ENCODE peak calls at places on chromosomes 12 and 14, in eight cellular contexts. One of them, this sample, is unnamed.

GRCh38 chr12:95342008-95342407 is 124.4 kb downstream of the VEZT start:
- DNase-seq in effector CD4-positive, alpha-beta T cell: no peak
- DNase-seq in NCI-H1092: no peak
- DNase-seq in hepatic stellate cell: no peak
- DNase-seq in DMS79 treated with DMSO at 0.1 percent for 48 hours: no peak
- DNase-seq in T-helper 1 cell: no peak
- DNase-seq in M059J: no peak
- DNase-seq in NCI-H460: no peak
- DNase-seq in this sample: no peak

GRCh38 chr14:73237786-73238261 is 518 bp downstream of the PAPLN start:
- DNase-seq in effector CD4-positive, alpha-beta T cell: no peak
- DNase-seq in NCI-H1092: no peak
- DNase-seq in hepatic stellate cell: peak
- DNase-seq in DMS79 treated with DMSO at 0.1 percent for 48 hours: no peak
- DNase-seq in T-helper 1 cell: no peak
- DNase-seq in M059J: peak
- DNase-seq in NCI-H460: no peak
- DNase-seq in this sample: no peak

GRCh38 chr14:22558221-22558913 is 30.7 kb downstream of the DAD1 start:
- DNase-seq in effector CD4-positive, alpha-beta T cell: no peak
- DNase-seq in NCI-H1092: no peak
- DNase-seq in hepatic stellate cell: no peak
- DNase-seq in DMS79 treated with DMSO at 0.1 percent for 48 hours: no peak
- DNase-seq in T-helper 1 cell: no peak
- DNase-seq in M059J: no peak
- DNase-seq in NCI-H460: no peak
- DNase-seq in this sample: no peak

GRCh38 chr14:94582199-94582750 is 1.0 kb downstream of the SERPINA5 start:
- DNase-seq in effector CD4-positive, alpha-beta T cell: no peak
- DNase-seq in NCI-H1092: no peak
- DNase-seq in hepatic stellate cell: no peak
- DNase-seq in DMS79 treated with DMSO at 0.1 percent for 48 hours: no peak
- DNase-seq in T-helper 1 cell: no peak
- DNase-seq in M059J: no peak
- DNase-seq in NCI-H460: no peak
- DNase-seq in this sample: no peak

GRCh38 chr12:45076417-45077031 is 25.6 kb upstream of the DBX2 start:
- DNase-seq in effector CD4-positive, alpha-beta T cell: no peak
- DNase-seq in NCI-H1092: no peak
- DNase-seq in hepatic stellate cell: no peak
- DNase-seq in DMS79 treated with DMSO at 0.1 percent for 48 hours: no peak
- DNase-seq in T-helper 1 cell: no peak
- DNase-seq in M059J: no peak
- DNase-seq in NCI-H460: no peak
- DNase-seq in this sample: no peak

GRCh38 chr12:45893240-45893639 is 97.1 kb downstream of the SCAF11 start:
- DNase-seq in effector CD4-positive, alpha-beta T cell: no peak
- DNase-seq in NCI-H1092: no peak
- DNase-seq in hepatic stellate cell: peak
- DNase-seq in DMS79 treated with DMSO at 0.1 percent for 48 hours: no peak
- DNase-seq in T-helper 1 cell: no peak
- DNase-seq in M059J: no peak
- DNase-seq in NCI-H460: no peak
- DNase-seq in this sample: no peak

GRCh38 chr14:76647699-76648298 is 113.5 kb upstream of the VASH1 start:
- DNase-seq in effector CD4-positive, alpha-beta T cell: no peak
- DNase-seq in NCI-H1092: peak
- DNase-seq in hepatic stellate cell: peak
- DNase-seq in DMS79 treated with DMSO at 0.1 percent for 48 hours: peak
- DNase-seq in T-helper 1 cell: no peak
- DNase-seq in M059J: peak
- DNase-seq in NCI-H460: peak
- DNase-seq in this sample: peak

GRCh38 chr14:94542111-94542810 is 19.0 kb upstream of the SERPINA4 start:
- DNase-seq in effector CD4-positive, alpha-beta T cell: no peak
- DNase-seq in NCI-H1092: no peak
- DNase-seq in hepatic stellate cell: peak
- DNase-seq in DMS79 treated with DMSO at 0.1 percent for 48 hours: no peak
- DNase-seq in T-helper 1 cell: no peak
- DNase-seq in M059J: peak
- DNase-seq in NCI-H460: no peak
- DNase-seq in this sample: no peak

GRCh38 chr12:77401062-77401461 is 335.7 kb upstream of the E2F7 start:
- DNase-seq in effector CD4-positive, alpha-beta T cell: no peak
- DNase-seq in NCI-H1092: no peak
- DNase-seq in hepatic stellate cell: no peak
- DNase-seq in DMS79 treated with DMSO at 0.1 percent for 48 hours: no peak
- DNase-seq in T-helper 1 cell: no peak
- DNase-seq in M059J: peak
- DNase-seq in NCI-H460: no peak
- DNase-seq in this sample: no peak

GRCh38 chr14:70658899-70659298 is 17.2 kb downstream of the TTC9 start:
- DNase-seq in effector CD4-positive, alpha-beta T cell: no peak
- DNase-seq in NCI-H1092: no peak
- DNase-seq in hepatic stellate cell: no peak
- DNase-seq in DMS79 treated with DMSO at 0.1 percent for 48 hours: no peak
- DNase-seq in T-helper 1 cell: no peak
- DNase-seq in M059J: no peak
- DNase-seq in NCI-H460: no peak
- DNase-seq in this sample: no peak

GRCh38 chr14:53715390-53715730 is 241.3 kb downstream of the BMP4 start:
- DNase-seq in effector CD4-positive, alpha-beta T cell: no peak
- DNase-seq in NCI-H1092: no peak
- DNase-seq in hepatic stellate cell: peak
- DNase-seq in DMS79 treated with DMSO at 0.1 percent for 48 hours: no peak
- DNase-seq in T-helper 1 cell: no peak
- DNase-seq in M059J: peak
- DNase-seq in NCI-H460: no peak
- DNase-seq in this sample: no peak

GRCh38 chr14:90274808-90275454 is 18.6 kb downstream of the PSMC1 start:
- DNase-seq in effector CD4-positive, alpha-beta T cell: no peak
- DNase-seq in NCI-H1092: no peak
- DNase-seq in hepatic stellate cell: peak
- DNase-seq in DMS79 treated with DMSO at 0.1 percent for 48 hours: no peak
- DNase-seq in T-helper 1 cell: no peak
- DNase-seq in M059J: peak
- DNase-seq in NCI-H460: no peak
- DNase-seq in this sample: no peak

GRCh38 chr12:113298861-113299545 is 35.9 kb downstream of the SLC8B1 start:
- DNase-seq in effector CD4-positive, alpha-beta T cell: no peak
- DNase-seq in NCI-H1092: peak
- DNase-seq in hepatic stellate cell: peak
- DNase-seq in DMS79 treated with DMSO at 0.1 percent for 48 hours: peak
- DNase-seq in T-helper 1 cell: no peak
- DNase-seq in M059J: peak
- DNase-seq in NCI-H460: no peak
- DNase-seq in this sample: no peak

GRCh38 chr12:132260721-132261120 is 68.7 kb downstream of the GALNT9 start:
- DNase-seq in effector CD4-positive, alpha-beta T cell: no peak
- DNase-seq in NCI-H1092: no peak
- DNase-seq in hepatic stellate cell: no peak
- DNase-seq in DMS79 treated with DMSO at 0.1 percent for 48 hours: no peak
- DNase-seq in T-helper 1 cell: no peak
- DNase-seq in M059J: no peak
- DNase-seq in NCI-H460: no peak
- DNase-seq in this sample: no peak

GRCh38 chr14:68135028-68135427 is 315.4 kb downstream of the RAD51B start:
- DNase-seq in effector CD4-positive, alpha-beta T cell: no peak
- DNase-seq in NCI-H1092: no peak
- DNase-seq in hepatic stellate cell: no peak
- DNase-seq in DMS79 treated with DMSO at 0.1 percent for 48 hours: no peak
- DNase-seq in T-helper 1 cell: no peak
- DNase-seq in M059J: no peak
- DNase-seq in NCI-H460: no peak
- DNase-seq in this sample: no peak

GRCh38 chr14:99754141-99755067 is 38.8 kb upstream of the EML1 start:
- DNase-seq in effector CD4-positive, alpha-beta T cell: no peak
- DNase-seq in NCI-H1092: no peak
- DNase-seq in hepatic stellate cell: no peak
- DNase-seq in DMS79 treated with DMSO at 0.1 percent for 48 hours: no peak
- DNase-seq in T-helper 1 cell: no peak
- DNase-seq in M059J: peak
- DNase-seq in NCI-H460: no peak
- DNase-seq in this sample: no peak

GRCh38 chr12:122067966-122068365 is 10.6 kb upstream of the MLXIP start:
- DNase-seq in effector CD4-positive, alpha-beta T cell: no peak
- DNase-seq in NCI-H1092: peak
- DNase-seq in hepatic stellate cell: peak
- DNase-seq in DMS79 treated with DMSO at 0.1 percent for 48 hours: peak
- DNase-seq in T-helper 1 cell: no peak
- DNase-seq in M059J: peak
- DNase-seq in NCI-H460: no peak
- DNase-seq in this sample: no peak

GRCh38 chr14:75972729-75973480 is 8.9 kb downstream of the TGFB3 start:
- DNase-seq in effector CD4-positive, alpha-beta T cell: no peak
- DNase-seq in NCI-H1092: no peak
- DNase-seq in hepatic stellate cell: no peak
- DNase-seq in DMS79 treated with DMSO at 0.1 percent for 48 hours: no peak
- DNase-seq in T-helper 1 cell: no peak
- DNase-seq in M059J: no peak
- DNase-seq in NCI-H460: no peak
- DNase-seq in this sample: no peak

GRCh38 chr12:14273911-14274306 is 91.6 kb upstream of the ATF7IP start:
- DNase-seq in effector CD4-positive, alpha-beta T cell: no peak
- DNase-seq in NCI-H1092: no peak
- DNase-seq in hepatic stellate cell: peak
- DNase-seq in DMS79 treated with DMSO at 0.1 percent for 48 hours: no peak
- DNase-seq in T-helper 1 cell: no peak
- DNase-seq in M059J: peak
- DNase-seq in NCI-H460: no peak
- DNase-seq in this sample: no peak

GRCh38 chr12:57430117-57430930 is 519 bp downstream of the R3HDM2 start:
- DNase-seq in effector CD4-positive, alpha-beta T cell: no peak
- DNase-seq in NCI-H1092: no peak
- DNase-seq in hepatic stellate cell: peak
- DNase-seq in DMS79 treated with DMSO at 0.1 percent for 48 hours: no peak
- DNase-seq in T-helper 1 cell: peak
- DNase-seq in M059J: peak
- DNase-seq in NCI-H460: peak
- DNase-seq in this sample: peak

GRCh38 chr12:120735181-120735580 is 9.6 kb downstream of the ACADS start:
- DNase-seq in effector CD4-positive, alpha-beta T cell: no peak
- DNase-seq in NCI-H1092: no peak
- DNase-seq in hepatic stellate cell: no peak
- DNase-seq in DMS79 treated with DMSO at 0.1 percent for 48 hours: no peak
- DNase-seq in T-helper 1 cell: no peak
- DNase-seq in M059J: peak
- DNase-seq in NCI-H460: no peak
- DNase-seq in this sample: no peak

GRCh38 chr14:67668559-67668958 is 5.9 kb downstream of the VTI1B start:
- DNase-seq in effector CD4-positive, alpha-beta T cell: no peak
- DNase-seq in NCI-H1092: no peak
- DNase-seq in hepatic stellate cell: no peak
- DNase-seq in DMS79 treated with DMSO at 0.1 percent for 48 hours: no peak
- DNase-seq in T-helper 1 cell: no peak
- DNase-seq in M059J: no peak
- DNase-seq in NCI-H460: no peak
- DNase-seq in this sample: no peak

GRCh38 chr14:24690492-24690891 is 56.5 kb upstream of the GZMB start:
- DNase-seq in effector CD4-positive, alpha-beta T cell: no peak
- DNase-seq in NCI-H1092: no peak
- DNase-seq in hepatic stellate cell: no peak
- DNase-seq in DMS79 treated with DMSO at 0.1 percent for 48 hours: peak
- DNase-seq in T-helper 1 cell: no peak
- DNase-seq in M059J: no peak
- DNase-seq in NCI-H460: no peak
- DNase-seq in this sample: no peak

GRCh38 chr12:79301181-79301580 is 389.6 kb downstream of the PAWR start:
- DNase-seq in effector CD4-positive, alpha-beta T cell: no peak
- DNase-seq in NCI-H1092: no peak
- DNase-seq in hepatic stellate cell: no peak
- DNase-seq in DMS79 treated with DMSO at 0.1 percent for 48 hours: no peak
- DNase-seq in T-helper 1 cell: no peak
- DNase-seq in M059J: no peak
- DNase-seq in NCI-H460: no peak
- DNase-seq in this sample: no peak

GRCh38 chr12:54060174-54060974 is 6.7 kb downstream of the HOXC4 start:
- DNase-seq in effector CD4-positive, alpha-beta T cell: no peak
- DNase-seq in NCI-H1092: no peak
- DNase-seq in hepatic stellate cell: no peak
- DNase-seq in DMS79 treated with DMSO at 0.1 percent for 48 hours: no peak
- DNase-seq in T-helper 1 cell: no peak
- DNase-seq in M059J: no peak
- DNase-seq in NCI-H460: no peak
- DNase-seq in this sample: no peak

GRCh38 chr14:68449565-68450295 is 343.1 kb downstream of the ZFP36L1 start:
- DNase-seq in effector CD4-positive, alpha-beta T cell: no peak
- DNase-seq in NCI-H1092: no peak
- DNase-seq in hepatic stellate cell: no peak
- DNase-seq in DMS79 treated with DMSO at 0.1 percent for 48 hours: no peak
- DNase-seq in T-helper 1 cell: no peak
- DNase-seq in M059J: no peak
- DNase-seq in NCI-H460: no peak
- DNase-seq in this sample: no peak

GRCh38 chr12:104218935-104219334 is 3.4 kb downstream of the TXNRD1 start:
- DNase-seq in effector CD4-positive, alpha-beta T cell: no peak
- DNase-seq in NCI-H1092: no peak
- DNase-seq in hepatic stellate cell: no peak
- DNase-seq in DMS79 treated with DMSO at 0.1 percent for 48 hours: no peak
- DNase-seq in T-helper 1 cell: no peak
- DNase-seq in M059J: peak
- DNase-seq in NCI-H460: peak
- DNase-seq in this sample: no peak

GRCh38 chr12:90124914-90125313 is 416.3 kb upstream of the ATP2B1 start:
- DNase-seq in effector CD4-positive, alpha-beta T cell: no peak
- DNase-seq in NCI-H1092: peak
- DNase-seq in hepatic stellate cell: no peak
- DNase-seq in DMS79 treated with DMSO at 0.1 percent for 48 hours: no peak
- DNase-seq in T-helper 1 cell: no peak
- DNase-seq in M059J: peak
- DNase-seq in NCI-H460: no peak
- DNase-seq in this sample: no peak

GRCh38 chr12:122955151-122955550 is 11.1 kb downstream of the ABCB9 start:
- DNase-seq in effector CD4-positive, alpha-beta T cell: no peak
- DNase-seq in NCI-H1092: no peak
- DNase-seq in hepatic stellate cell: no peak
- DNase-seq in DMS79 treated with DMSO at 0.1 percent for 48 hours: no peak
- DNase-seq in T-helper 1 cell: no peak
- DNase-seq in M059J: no peak
- DNase-seq in NCI-H460: no peak
- DNase-seq in this sample: no peak

GRCh38 chr12:12979151-12979550 is 20.9 kb downstream of the HEBP1 start:
- DNase-seq in effector CD4-positive, alpha-beta T cell: no peak
- DNase-seq in NCI-H1092: no peak
- DNase-seq in hepatic stellate cell: no peak
- DNase-seq in DMS79 treated with DMSO at 0.1 percent for 48 hours: no peak
- DNase-seq in T-helper 1 cell: no peak
- DNase-seq in M059J: no peak
- DNase-seq in NCI-H460: no peak
- DNase-seq in this sample: no peak

GRCh38 chr12:9367201-9367600 is 159.0 kb upstream of the PZP start:
- DNase-seq in effector CD4-positive, alpha-beta T cell: no peak
- DNase-seq in NCI-H1092: no peak
- DNase-seq in hepatic stellate cell: no peak
- DNase-seq in DMS79 treated with DMSO at 0.1 percent for 48 hours: no peak
- DNase-seq in T-helper 1 cell: no peak
- DNase-seq in M059J: no peak
- DNase-seq in NCI-H460: no peak
- DNase-seq in this sample: no peak

GRCh38 chr14:104105822-104106470 is 20.4 kb downstream of the ASPG start:
- DNase-seq in effector CD4-positive, alpha-beta T cell: no peak
- DNase-seq in NCI-H1092: no peak
- DNase-seq in hepatic stellate cell: no peak
- DNase-seq in DMS79 treated with DMSO at 0.1 percent for 48 hours: no peak
- DNase-seq in T-helper 1 cell: no peak
- DNase-seq in M059J: no peak
- DNase-seq in NCI-H460: no peak
- DNase-seq in this sample: no peak

GRCh38 chr14:65128096-65128495 is 25.8 kb upstream of the MAX start:
- DNase-seq in effector CD4-positive, alpha-beta T cell: no peak
- DNase-seq in NCI-H1092: no peak
- DNase-seq in hepatic stellate cell: no peak
- DNase-seq in DMS79 treated with DMSO at 0.1 percent for 48 hours: no peak
- DNase-seq in T-helper 1 cell: no peak
- DNase-seq in M059J: no peak
- DNase-seq in NCI-H460: no peak
- DNase-seq in this sample: no peak

GRCh38 chr14:93280743-93281142 is 52.1 kb downstream of the BTBD7 start:
- DNase-seq in effector CD4-positive, alpha-beta T cell: no peak
- DNase-seq in NCI-H1092: no peak
- DNase-seq in hepatic stellate cell: no peak
- DNase-seq in DMS79 treated with DMSO at 0.1 percent for 48 hours: no peak
- DNase-seq in T-helper 1 cell: no peak
- DNase-seq in M059J: no peak
- DNase-seq in NCI-H460: no peak
- DNase-seq in this sample: no peak

This sample was measured in stimulated activated naive CD4-positive, alpha-beta T cell.